ENCODE peak calls at places on chromosome 2, in nine cellular contexts. One of them, this sample, is unnamed.

GRCh38 chr2:42098571-42099430 is 51.0 kb downstream of the PKDCC start:
- DNase-seq in GM12865: no peak
- DNase-seq in colonic mucosa: no peak
- DNase-seq in nephron progenitor cell: no peak
- DNase-seq in heart left ventricle: peak; percentile 40
- DNase-seq in A549: no peak
- DNase-seq in B cell: no peak
- DNase-seq in fibroblast of mammary gland: no peak
- DNase-seq in OCI-LY7: peak; percentile 35
- DNase-seq in this sample: no peak

GRCh38 chr2:96105152-96105915 is 11.0 kb downstream of the ADRA2B start:
- DNase-seq in GM12865: no peak
- DNase-seq in colonic mucosa: no peak
- DNase-seq in nephron progenitor cell: no peak
- DNase-seq in heart left ventricle: peak; percentile 9
- DNase-seq in A549: no peak
- DNase-seq in B cell: no peak
- DNase-seq in fibroblast of mammary gland: no peak
- DNase-seq in OCI-LY7: no peak
- DNase-seq in this sample: no peak

GRCh38 chr2:105827351-105828096 is 82.8 kb downstream of the NCK2 start:
- DNase-seq in GM12865: no peak
- DNase-seq in colonic mucosa: no peak
- DNase-seq in nephron progenitor cell: no peak
- DNase-seq in heart left ventricle: no peak
- DNase-seq in A549: no peak
- DNase-seq in B cell: no peak
- DNase-seq in fibroblast of mammary gland: no peak
- DNase-seq in OCI-LY7: peak; percentile 36
- DNase-seq in this sample: peak; percentile 37

GRCh38 chr2:241692448-241692847 is 5.8 kb upstream of the DTYMK start:
- DNase-seq in GM12865: no peak
- DNase-seq in colonic mucosa: no peak
- DNase-seq in nephron progenitor cell: no peak
- DNase-seq in heart left ventricle: no peak
- DNase-seq in A549: no peak
- DNase-seq in B cell: no peak
- DNase-seq in fibroblast of mammary gland: peak; percentile 81
- DNase-seq in OCI-LY7: no peak
- DNase-seq in this sample: no peak

GRCh38 chr2:129849559-129850160 is 129.8 kb upstream of the RAB6C start:
- DNase-seq in GM12865: peak; percentile 80
- DNase-seq in colonic mucosa: no peak
- DNase-seq in nephron progenitor cell: peak; percentile 27
- DNase-seq in heart left ventricle: no peak
- DNase-seq in A549: peak; percentile 29
- DNase-seq in B cell: peak; percentile 49
- DNase-seq in fibroblast of mammary gland: peak; percentile 79
- DNase-seq in OCI-LY7: peak; percentile 69
- DNase-seq in this sample: no peak

GRCh38 chr2:159094173-159094737 is 125.8 kb downstream of the TANC1 start:
- DNase-seq in GM12865: no peak
- DNase-seq in colonic mucosa: peak; percentile 81
- DNase-seq in nephron progenitor cell: no peak
- DNase-seq in heart left ventricle: peak; percentile 63
- DNase-seq in A549: no peak
- DNase-seq in B cell: no peak
- DNase-seq in fibroblast of mammary gland: peak; percentile 83
- DNase-seq in OCI-LY7: no peak
- DNase-seq in this sample: peak; percentile 65

GRCh38 chr2:201696151-201696659 is 2.2 kb downstream of the MPP4 start:
- DNase-seq in GM12865: no peak
- DNase-seq in colonic mucosa: no peak
- DNase-seq in nephron progenitor cell: no peak
- DNase-seq in heart left ventricle: no peak
- DNase-seq in A549: no peak
- DNase-seq in B cell: no peak
- DNase-seq in fibroblast of mammary gland: peak; percentile 98
- DNase-seq in OCI-LY7: no peak
- DNase-seq in this sample: no peak

GRCh38 chr2:48651127-48651526 is 33.5 kb downstream of the GTF2A1L start:
- DNase-seq in GM12865: no peak
- DNase-seq in colonic mucosa: no peak
- DNase-seq in nephron progenitor cell: no peak
- DNase-seq in heart left ventricle: no peak
- DNase-seq in A549: no peak
- DNase-seq in B cell: no peak
- DNase-seq in fibroblast of mammary gland: peak; percentile 79
- DNase-seq in OCI-LY7: no peak
- DNase-seq in this sample: no peak

GRCh38 chr2:182167882-182168281 is 182.2 kb downstream of the PPP1R1C start:
- DNase-seq in GM12865: no peak
- DNase-seq in colonic mucosa: no peak
- DNase-seq in nephron progenitor cell: no peak
- DNase-seq in heart left ventricle: no peak
- DNase-seq in A549: no peak
- DNase-seq in B cell: no peak
- DNase-seq in fibroblast of mammary gland: peak; percentile 6
- DNase-seq in OCI-LY7: no peak
- DNase-seq in this sample: no peak

GRCh38 chr2:45946023-45946422 is 294.5 kb downstream of the PRKCE start:
- DNase-seq in GM12865: no peak
- DNase-seq in colonic mucosa: no peak
- DNase-seq in nephron progenitor cell: no peak
- DNase-seq in heart left ventricle: no peak
- DNase-seq in A549: no peak
- DNase-seq in B cell: no peak
- DNase-seq in fibroblast of mammary gland: peak; percentile 77
- DNase-seq in OCI-LY7: no peak
- DNase-seq in this sample: no peak

GRCh38 chr2:120991401-120991800 is 255.7 kb downstream of the GLI2 start:
- DNase-seq in GM12865: no peak
- DNase-seq in colonic mucosa: no peak
- DNase-seq in nephron progenitor cell: no peak
- DNase-seq in heart left ventricle: no peak
- DNase-seq in A549: no peak
- DNase-seq in B cell: no peak
- DNase-seq in fibroblast of mammary gland: no peak
- DNase-seq in OCI-LY7: no peak
- DNase-seq in this sample: no peak

GRCh38 chr2:134314202-134314601 is 60.3 kb downstream of the MGAT5 start:
- DNase-seq in GM12865: no peak
- DNase-seq in colonic mucosa: no peak
- DNase-seq in nephron progenitor cell: no peak
- DNase-seq in heart left ventricle: no peak
- DNase-seq in A549: no peak
- DNase-seq in B cell: no peak
- DNase-seq in fibroblast of mammary gland: no peak
- DNase-seq in OCI-LY7: no peak
- DNase-seq in this sample: no peak

GRCh38 chr2:24540011-24540477 is 49.0 kb downstream of the NCOA1 start:
- DNase-seq in GM12865: no peak
- DNase-seq in colonic mucosa: no peak
- DNase-seq in nephron progenitor cell: no peak
- DNase-seq in heart left ventricle: no peak
- DNase-seq in A549: no peak
- DNase-seq in B cell: no peak
- DNase-seq in fibroblast of mammary gland: no peak
- DNase-seq in OCI-LY7: no peak
- DNase-seq in this sample: no peak

GRCh38 chr2:197184959-197185586 is 125.5 kb downstream of the ANKRD44 start:
- DNase-seq in GM12865: no peak
- DNase-seq in colonic mucosa: no peak
- DNase-seq in nephron progenitor cell: no peak
- DNase-seq in heart left ventricle: peak; percentile 87
- DNase-seq in A549: no peak
- DNase-seq in B cell: no peak
- DNase-seq in fibroblast of mammary gland: peak; percentile 56
- DNase-seq in OCI-LY7: no peak
- DNase-seq in this sample: no peak

GRCh38 chr2:196987654-196988364 is 61.3 kb upstream of the PGAP1 start:
- DNase-seq in GM12865: peak; percentile 38
- DNase-seq in colonic mucosa: no peak
- DNase-seq in nephron progenitor cell: no peak
- DNase-seq in heart left ventricle: no peak
- DNase-seq in A549: peak; percentile 67
- DNase-seq in B cell: no peak
- DNase-seq in fibroblast of mammary gland: peak; percentile 98
- DNase-seq in OCI-LY7: peak; percentile 8
- DNase-seq in this sample: peak; percentile 69

GRCh38 chr2:118266086-118266485 is 177.8 kb downstream of the INSIG2 start:
- DNase-seq in GM12865: no peak
- DNase-seq in colonic mucosa: no peak
- DNase-seq in nephron progenitor cell: no peak
- DNase-seq in heart left ventricle: no peak
- DNase-seq in A549: no peak
- DNase-seq in B cell: no peak
- DNase-seq in fibroblast of mammary gland: peak; percentile 41
- DNase-seq in OCI-LY7: no peak
- DNase-seq in this sample: no peak

GRCh38 chr2:240705204-240705781 is 13.6 kb downstream of the AQP12A start:
- DNase-seq in GM12865: no peak
- DNase-seq in colonic mucosa: no peak
- DNase-seq in nephron progenitor cell: no peak
- DNase-seq in heart left ventricle: no peak
- DNase-seq in A549: no peak
- DNase-seq in B cell: no peak
- DNase-seq in fibroblast of mammary gland: no peak
- DNase-seq in OCI-LY7: no peak
- DNase-seq in this sample: peak; percentile 30

GRCh38 chr2:43576983-43577892 is 18.6 kb downstream of the THADA start:
- DNase-seq in GM12865: peak; percentile 63
- DNase-seq in colonic mucosa: no peak
- DNase-seq in nephron progenitor cell: peak; percentile 18
- DNase-seq in heart left ventricle: no peak
- DNase-seq in A549: peak; percentile 46
- DNase-seq in B cell: peak; percentile 11
- DNase-seq in fibroblast of mammary gland: peak; percentile 80
- DNase-seq in OCI-LY7: peak; percentile 65
- DNase-seq in this sample: peak; percentile 40

GRCh38 chr2:191539068-191539467 is 138.9 kb upstream of the NABP1 start:
- DNase-seq in GM12865: peak; percentile 12
- DNase-seq in colonic mucosa: no peak
- DNase-seq in nephron progenitor cell: peak; percentile 43
- DNase-seq in heart left ventricle: no peak
- DNase-seq in A549: peak; percentile 29
- DNase-seq in B cell: no peak
- DNase-seq in fibroblast of mammary gland: peak; percentile 54
- DNase-seq in OCI-LY7: peak; percentile 35
- DNase-seq in this sample: peak; percentile 63
- TF ChIP-seq CTCF in GM12865: peak; percentile 37
- TF ChIP-seq CTCF in colonic mucosa: peak; percentile 29
- TF ChIP-seq CTCF in nephron progenitor cell: peak; percentile 62
- TF ChIP-seq CTCF in heart left ventricle: peak; percentile 20
- TF ChIP-seq CTCF in A549: peak; percentile 41
- TF ChIP-seq CTCF in B cell: peak; percentile 61
- TF ChIP-seq CTCF in fibroblast of mammary gland: peak; percentile 73
- TF ChIP-seq CTCF in OCI-LY7: peak; percentile 83
- TF ChIP-seq CTCF in this sample: peak; percentile 67

GRCh38 chr2:232479341-232480200 is 8.1 kb downstream of the ECEL1 start:
- DNase-seq in GM12865: no peak
- DNase-seq in colonic mucosa: no peak
- DNase-seq in nephron progenitor cell: peak; percentile 34
- DNase-seq in heart left ventricle: no peak
- DNase-seq in A549: no peak
- DNase-seq in B cell: no peak
- DNase-seq in fibroblast of mammary gland: no peak
- DNase-seq in OCI-LY7: peak; percentile 14
- DNase-seq in this sample: no peak
- TF ChIP-seq CTCF in GM12865: no peak
- TF ChIP-seq CTCF in colonic mucosa: no peak
- TF ChIP-seq CTCF in nephron progenitor cell: no peak
- TF ChIP-seq CTCF in heart left ventricle: no peak
- TF ChIP-seq CTCF in A549: no peak
- TF ChIP-seq CTCF in B cell: no peak
- TF ChIP-seq CTCF in fibroblast of mammary gland: no peak
- TF ChIP-seq CTCF in OCI-LY7: no peak
- TF ChIP-seq CTCF in this sample: no peak

GRCh38 chr2:236622201-236622600 is 52.6 kb downstream of the ACKR3 start:
- DNase-seq in GM12865: no peak
- DNase-seq in colonic mucosa: no peak
- DNase-seq in nephron progenitor cell: no peak
- DNase-seq in heart left ventricle: no peak
- DNase-seq in A549: no peak
- DNase-seq in B cell: no peak
- DNase-seq in fibroblast of mammary gland: no peak
- DNase-seq in OCI-LY7: no peak
- DNase-seq in this sample: no peak

GRCh38 chr2:236621786-236622185 is 52.2 kb downstream of the ACKR3 start:
- DNase-seq in GM12865: no peak
- DNase-seq in colonic mucosa: no peak
- DNase-seq in nephron progenitor cell: no peak
- DNase-seq in heart left ventricle: no peak
- DNase-seq in A549: no peak
- DNase-seq in B cell: no peak
- DNase-seq in fibroblast of mammary gland: no peak
- DNase-seq in OCI-LY7: no peak
- DNase-seq in this sample: no peak

GRCh38 chr2:236622660-236623059 is 53.0 kb downstream of the ACKR3 start:
- DNase-seq in GM12865: no peak
- DNase-seq in colonic mucosa: no peak
- DNase-seq in nephron progenitor cell: no peak
- DNase-seq in heart left ventricle: no peak
- DNase-seq in A549: no peak
- DNase-seq in B cell: no peak
- DNase-seq in fibroblast of mammary gland: no peak
- DNase-seq in OCI-LY7: no peak
- DNase-seq in this sample: no peak

GRCh38 chr2:236625156-236625690 is 55.6 kb downstream of the ACKR3 start:
- DNase-seq in GM12865: no peak
- DNase-seq in colonic mucosa: no peak
- DNase-seq in nephron progenitor cell: no peak
- DNase-seq in heart left ventricle: no peak
- DNase-seq in A549: no peak
- DNase-seq in B cell: no peak
- DNase-seq in fibroblast of mammary gland: no peak
- DNase-seq in OCI-LY7: no peak
- DNase-seq in this sample: no peak

DNA sequence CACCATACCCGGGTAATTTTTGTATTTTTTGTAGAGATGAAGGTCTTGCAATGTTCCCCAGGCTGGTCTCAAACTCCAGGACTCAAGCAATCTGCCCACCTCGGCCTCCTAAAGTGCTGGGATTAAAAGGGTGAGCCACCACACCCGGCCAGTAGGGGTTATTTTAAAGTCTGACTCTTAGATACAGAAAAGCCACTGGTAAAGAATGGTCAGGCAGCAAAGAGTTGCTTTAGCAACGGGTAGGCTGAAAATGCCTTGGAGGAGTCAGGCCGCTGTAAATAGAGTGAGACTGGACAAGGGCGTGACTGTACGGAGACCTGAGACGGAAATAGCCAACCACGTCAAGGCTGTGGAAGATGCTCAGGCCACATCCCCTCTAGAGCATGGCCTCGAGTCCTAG is 54.2 kb downstream of the ACKR3 start:
- DNase-seq in GM12865: no peak
- DNase-seq in colonic mucosa: no peak
- DNase-seq in nephron progenitor cell: no peak
- DNase-seq in heart left ventricle: no peak
- DNase-seq in A549: no peak
- DNase-seq in B cell: no peak
- DNase-seq in fibroblast of mammary gland: no peak
- DNase-seq in OCI-LY7: no peak
- DNase-seq in this sample: no peak
- TF ChIP-seq CTCF in GM12865: no peak
- TF ChIP-seq CTCF in colonic mucosa: no peak
- TF ChIP-seq CTCF in nephron progenitor cell: no peak
- TF ChIP-seq CTCF in heart left ventricle: no peak
- TF ChIP-seq CTCF in A549: no peak
- TF ChIP-seq CTCF in B cell: no peak
- TF ChIP-seq CTCF in fibroblast of mammary gland: no peak
- TF ChIP-seq CTCF in OCI-LY7: peak; percentile 37
- TF ChIP-seq CTCF in this sample: no peak

GRCh38 chr2:12141618-12142220 is 395.3 kb downstream of the LPIN1 start:
- DNase-seq in GM12865: no peak
- DNase-seq in colonic mucosa: no peak
- DNase-seq in nephron progenitor cell: no peak
- DNase-seq in heart left ventricle: no peak
- DNase-seq in A549: no peak
- DNase-seq in B cell: no peak
- DNase-seq in fibroblast of mammary gland: no peak
- DNase-seq in OCI-LY7: no peak
- DNase-seq in this sample: no peak
- TF ChIP-seq CTCF in GM12865: no peak
- TF ChIP-seq CTCF in colonic mucosa: no peak
- TF ChIP-seq CTCF in nephron progenitor cell: no peak
- TF ChIP-seq CTCF in heart left ventricle: no peak
- TF ChIP-seq CTCF in A549: no peak
- TF ChIP-seq CTCF in B cell: no peak
- TF ChIP-seq CTCF in fibroblast of mammary gland: no peak
- TF ChIP-seq CTCF in OCI-LY7: no peak
- TF ChIP-seq CTCF in this sample: no peak